ENCODE peak calls at places on chromosomes 2 and 18, in four cellular contexts. U is kidney tubule cell, C is tibial artery, M is EL. S is an unnamed sample.
A peak's percentile ranks its signal among the peaks of the same experiment; 100 is the strongest.

GRCh38 chr2:52934354-52934898 is 833.2 kb upstream of the CHAC2 start:
- DNase-seq in C (no peak), U (peak; percentile 84), M (peak; percentile 44), S (no peak)

GRCh38 chr2:81895620-81896245 is 1591.2 kb upstream of the LRRTM1 start:
- DNase-seq in M (no peak), C (no peak), U (peak; percentile 93), S (no peak)

GRCh38 chr2:240972636-240973521 is 25.5 kb upstream of the SNED1 start:
- DNase-seq in M (no peak), C (no peak), U (no peak), S (peak; percentile 20)

GRCh38 chr2:160837416-160837815 is 322.8 kb upstream of the TANK start:
- DNase-seq in U (no peak), C (no peak), M (peak; percentile 41), S (no peak)

GRCh38 chr2:232444409-232445148 is 11.4 kb upstream of the ALPI start:
- DNase-seq in C (peak; percentile 60), M (peak; percentile 62), U (peak; percentile 69), S (no peak)

GRCh38 chr2:17635007-17635406 is 94.5 kb downstream of the VSNL1 start:
- DNase-seq in U (no peak), C (no peak), M (no peak), S (no peak)

GRCh38 chr2:129056309-129056958 is 737.8 kb upstream of the HS6ST1 start:
- DNase-seq in C (no peak), U (no peak), M (no peak), S (no peak)

GRCh38 chr2:100588071-100588786 is 25.4 kb downstream of the PDCL3 start:
- DNase-seq in U (peak; percentile 42), M (peak; percentile 60), C (no peak), S (no peak)

GRCh38 chr2:64699712-64700111 is 46.0 kb upstream of the SERTAD2 start:
- DNase-seq in U (no peak), M (no peak), C (no peak), S (no peak)

GRCh38 chr2:223674998-223675609 is 72.9 kb upstream of the SCG2 start:
- DNase-seq in M (peak; percentile 42), U (peak; percentile 39), C (no peak), S (no peak)

GRCh38 chr2:65177754-65178442 is 48.0 kb upstream of the RAB1A start:
- DNase-seq in U (peak; percentile 12), M (no peak), C (no peak), S (no peak)

GRCh38 chr18:31942301-31942998 is 478 bp downstream of the TRAPPC8 start:
- DNase-seq in M (peak; percentile 56), U (peak; percentile 66), C (no peak), S (no peak)

GRCh38 chr2:20568501-20569463 is 82.1 kb downstream of the HS1BP3 start:
- DNase-seq in C (peak; percentile 70), U (peak; percentile 14), M (peak; percentile 23), S (peak; percentile 28)

GRCh38 chr2:24190503-24190902 is 15.7 kb downstream of the FAM228A start:
- DNase-seq in U (no peak), C (no peak), M (no peak), S (no peak)